ENCODE peak calls at places on chromosomes 12 and 14, in four cellular contexts. One of them, this sample, is unnamed.

GRCh38 chr14:50773632-50774541 is 57.1 kb downstream of the NIN start:
- DNase-seq in CD8-positive, alpha-beta memory T cell: no peak
- DNase-seq in C1 segment of cervical spinal cord: no peak
- DNase-seq in Kasumi-1: peak; percentile 34
- DNase-seq in this sample: no peak

GRCh38 chr12:70240677-70241076 is 2.6 kb upstream of the CNOT2 start:
- DNase-seq in CD8-positive, alpha-beta memory T cell: no peak
- DNase-seq in C1 segment of cervical spinal cord: no peak
- DNase-seq in Kasumi-1: no peak
- DNase-seq in this sample: no peak

GRCh38 chr12:30044206-30044605 is 260.5 kb upstream of the TMTC1 start:
- DNase-seq in CD8-positive, alpha-beta memory T cell: no peak
- DNase-seq in C1 segment of cervical spinal cord: no peak
- DNase-seq in Kasumi-1: no peak
- DNase-seq in this sample: no peak

GRCh38 chr12:116601524-116601923 is 42.3 kb downstream of the MAP1LC3B2 start:
- DNase-seq in CD8-positive, alpha-beta memory T cell: no peak
- DNase-seq in C1 segment of cervical spinal cord: no peak
- DNase-seq in Kasumi-1: peak; percentile 8
- DNase-seq in this sample: no peak

GRCh38 chr14:57302883-57303282 is 34.1 kb downstream of the AP5M1 start:
- DNase-seq in CD8-positive, alpha-beta memory T cell: no peak
- DNase-seq in C1 segment of cervical spinal cord: no peak
- DNase-seq in Kasumi-1: no peak
- DNase-seq in this sample: no peak

GRCh38 chr12:65278576-65279386 is at the start of gene MSRB3:
- DNase-seq in CD8-positive, alpha-beta memory T cell: no peak
- DNase-seq in C1 segment of cervical spinal cord: peak; percentile 34
- DNase-seq in Kasumi-1: peak; percentile 61
- DNase-seq in this sample: no peak

GRCh38 chr14:76861574-76862255 is 35.5 kb downstream of the LRRC74A start:
- DNase-seq in CD8-positive, alpha-beta memory T cell: no peak
- DNase-seq in C1 segment of cervical spinal cord: no peak
- DNase-seq in Kasumi-1: no peak
- DNase-seq in this sample: no peak

GRCh38 chr14:68598621-68599447 is 194.0 kb downstream of the ZFP36L1 start:
- DNase-seq in CD8-positive, alpha-beta memory T cell: no peak
- DNase-seq in C1 segment of cervical spinal cord: peak; percentile 36
- DNase-seq in Kasumi-1: peak; percentile 38
- DNase-seq in this sample: no peak

GRCh38 chr12:51082561-51083139 is 746 bp downstream of the CSRNP2 start:
- DNase-seq in CD8-positive, alpha-beta memory T cell: peak; percentile 2
- DNase-seq in C1 segment of cervical spinal cord: no peak
- DNase-seq in Kasumi-1: no peak
- DNase-seq in this sample: no peak

GRCh38 chr14:79465651-79466050 is 745.7 kb downstream of the DIO2 start:
- DNase-seq in CD8-positive, alpha-beta memory T cell: no peak
- DNase-seq in C1 segment of cervical spinal cord: no peak
- DNase-seq in Kasumi-1: no peak
- DNase-seq in this sample: no peak

GRCh38 chr14:23153891-23154796 is 29.3 kb downstream of the SLC7A8 start:
- DNase-seq in CD8-positive, alpha-beta memory T cell: no peak
- DNase-seq in C1 segment of cervical spinal cord: peak; percentile 63
- DNase-seq in Kasumi-1: no peak
- DNase-seq in this sample: no peak

GRCh38 chr14:50023671-50024490 is 92.5 kb downstream of the VCPKMT start:
- DNase-seq in CD8-positive, alpha-beta memory T cell: no peak
- DNase-seq in C1 segment of cervical spinal cord: no peak
- DNase-seq in Kasumi-1: no peak
- DNase-seq in this sample: no peak

GRCh38 chr12:68577949-68578348 is 32.8 kb upstream of the RAP1B start:
- DNase-seq in CD8-positive, alpha-beta memory T cell: no peak
- DNase-seq in C1 segment of cervical spinal cord: no peak
- DNase-seq in Kasumi-1: no peak
- DNase-seq in this sample: no peak

GRCh38 chr12:97556201-97556824 is 93.7 kb downstream of the RMST start:
- DNase-seq in CD8-positive, alpha-beta memory T cell: no peak
- DNase-seq in C1 segment of cervical spinal cord: no peak
- DNase-seq in Kasumi-1: no peak
- DNase-seq in this sample: no peak

GRCh38 chr12:54017027-54017788 is 8.4 kb downstream of the HOXC8 start:
- DNase-seq in CD8-positive, alpha-beta memory T cell: no peak
- DNase-seq in C1 segment of cervical spinal cord: no peak
- DNase-seq in Kasumi-1: no peak
- DNase-seq in this sample: no peak

GRCh38 chr12:100688451-100688864 is 106.1 kb upstream of the ANO4 start:
- DNase-seq in CD8-positive, alpha-beta memory T cell: no peak
- DNase-seq in C1 segment of cervical spinal cord: no peak
- DNase-seq in Kasumi-1: no peak
- DNase-seq in this sample: no peak

GRCh38 chr12:69338120-69338859 is 9.9 kb upstream of the LYZ start:
- DNase-seq in CD8-positive, alpha-beta memory T cell: no peak
- DNase-seq in C1 segment of cervical spinal cord: no peak
- DNase-seq in Kasumi-1: peak; percentile 60
- DNase-seq in this sample: no peak

GRCh38 chr12:6207254-6207942 is 7.2 kb downstream of the CD9 start:
- DNase-seq in CD8-positive, alpha-beta memory T cell: no peak
- DNase-seq in C1 segment of cervical spinal cord: no peak
- DNase-seq in Kasumi-1: no peak
- DNase-seq in this sample: no peak

GRCh38 chr12:114265036-114265435 is 140.9 kb downstream of the TBX5 start:
- DNase-seq in CD8-positive, alpha-beta memory T cell: no peak
- DNase-seq in C1 segment of cervical spinal cord: no peak
- DNase-seq in Kasumi-1: no peak
- DNase-seq in this sample: no peak

GRCh38 chr12:6056406-6057211 is 67.9 kb downstream of the VWF start:
- DNase-seq in CD8-positive, alpha-beta memory T cell: no peak
- DNase-seq in C1 segment of cervical spinal cord: no peak
- DNase-seq in Kasumi-1: no peak
- DNase-seq in this sample: no peak

GRCh38 chr12:70571705-70572269 is 65.4 kb downstream of the PTPRB start:
- DNase-seq in CD8-positive, alpha-beta memory T cell: no peak
- DNase-seq in C1 segment of cervical spinal cord: no peak
- DNase-seq in Kasumi-1: no peak
- DNase-seq in this sample: no peak

GRCh38 chr12:1313906-1314305 is 280.5 kb downstream of the FBXL14 start:
- DNase-seq in CD8-positive, alpha-beta memory T cell: no peak
- DNase-seq in C1 segment of cervical spinal cord: no peak
- DNase-seq in Kasumi-1: peak; percentile 40
- DNase-seq in this sample: no peak

GRCh38 chr12:27672654-27673053 is 23.6 kb upstream of the REP15 start:
- DNase-seq in CD8-positive, alpha-beta memory T cell: no peak
- DNase-seq in C1 segment of cervical spinal cord: no peak
- DNase-seq in Kasumi-1: no peak
- DNase-seq in this sample: no peak

GRCh38 chr12:20345866-20346265 is 22.5 kb upstream of the PDE3A start:
- DNase-seq in CD8-positive, alpha-beta memory T cell: no peak
- DNase-seq in C1 segment of cervical spinal cord: no peak
- DNase-seq in Kasumi-1: no peak
- DNase-seq in this sample: no peak

GRCh38 chr14:90301580-90302181 is 30.1 kb downstream of the NRDE2 start:
- DNase-seq in CD8-positive, alpha-beta memory T cell: no peak
- DNase-seq in C1 segment of cervical spinal cord: no peak
- DNase-seq in Kasumi-1: peak; percentile 29
- DNase-seq in this sample: no peak

GRCh38 chr12:27981874-27982273 is 9.3 kb upstream of the PTHLH start:
- DNase-seq in CD8-positive, alpha-beta memory T cell: no peak
- DNase-seq in C1 segment of cervical spinal cord: no peak
- DNase-seq in Kasumi-1: no peak
- DNase-seq in this sample: no peak

GRCh38 chr14:64520699-64521098 is 16.1 kb downstream of the ZBTB1 start:
- DNase-seq in CD8-positive, alpha-beta memory T cell: no peak
- DNase-seq in C1 segment of cervical spinal cord: no peak
- DNase-seq in Kasumi-1: no peak
- DNase-seq in this sample: no peak

GRCh38 chr12:124609041-124609984 is 41.9 kb upstream of the NCOR2 start:
- DNase-seq in CD8-positive, alpha-beta memory T cell: peak; percentile 78
- DNase-seq in C1 segment of cervical spinal cord: no peak
- DNase-seq in Kasumi-1: peak; percentile 66
- DNase-seq in this sample: peak; percentile 79